ENCODE peak calls at places on chromosome 16, in eight cellular contexts. One of them, this sample, is unnamed.

GRCh38 chr16:85659805-85660511 is 28.8 kb downstream of the GINS2 start:
- DNase-seq in A673: peak
- DNase-seq in Peyer's patch: peak
- DNase-seq in H1: peak
- DNase-seq in stomach: peak
- DNase-seq in tibial artery: peak
- DNase-seq in lung: no peak
- DNase-seq in psoas muscle: peak
- DNase-seq in this sample: peak

GRCh38 chr16:24536671-24537070 is 2.7 kb upstream of the RBBP6 start:
- DNase-seq in A673: no peak
- DNase-seq in Peyer's patch: no peak
- DNase-seq in H1: no peak
- DNase-seq in stomach: no peak
- DNase-seq in tibial artery: no peak
- DNase-seq in lung: no peak
- DNase-seq in psoas muscle: no peak
- DNase-seq in this sample: no peak

GRCh38 chr16:2828876-2829430 is 1.1 kb upstream of the ZG16B start:
- DNase-seq in A673: no peak
- DNase-seq in Peyer's patch: peak
- DNase-seq in H1: no peak
- DNase-seq in stomach: no peak
- DNase-seq in tibial artery: no peak
- DNase-seq in lung: no peak
- DNase-seq in psoas muscle: no peak
- DNase-seq in this sample: no peak

GRCh38 chr16:48963306-48963705 is 318.3 kb downstream of the CBLN1 start:
- DNase-seq in A673: no peak
- DNase-seq in Peyer's patch: no peak
- DNase-seq in H1: no peak
- DNase-seq in stomach: no peak
- DNase-seq in tibial artery: no peak
- DNase-seq in lung: no peak
- DNase-seq in psoas muscle: no peak
- DNase-seq in this sample: peak

GRCh38 chr16:29877266-29877961 is 14.4 kb upstream of the CDIPT start:
- DNase-seq in A673: peak
- DNase-seq in Peyer's patch: no peak
- DNase-seq in H1: peak
- DNase-seq in stomach: no peak
- DNase-seq in tibial artery: no peak
- DNase-seq in lung: peak
- DNase-seq in psoas muscle: no peak
- DNase-seq in this sample: no peak

GRCh38 chr16:87556941-87557459 is 45.3 kb upstream of the JPH3 start:
- DNase-seq in A673: no peak
- DNase-seq in Peyer's patch: no peak
- DNase-seq in H1: no peak
- DNase-seq in stomach: no peak
- DNase-seq in tibial artery: peak
- DNase-seq in lung: peak
- DNase-seq in psoas muscle: peak
- DNase-seq in this sample: no peak

GRCh38 chr16:87311387-87311786 is 5.8 kb downstream of the C16orf95 start:
- DNase-seq in A673: no peak
- DNase-seq in Peyer's patch: no peak
- DNase-seq in H1: no peak
- DNase-seq in stomach: no peak
- DNase-seq in tibial artery: no peak
- DNase-seq in lung: no peak
- DNase-seq in psoas muscle: no peak
- DNase-seq in this sample: no peak

GRCh38 chr16:12675852-12676251 is 127.8 kb downstream of the CPPED1 start:
- DNase-seq in A673: no peak
- DNase-seq in Peyer's patch: no peak
- DNase-seq in H1: no peak
- DNase-seq in stomach: no peak
- DNase-seq in tibial artery: no peak
- DNase-seq in lung: no peak
- DNase-seq in psoas muscle: no peak
- DNase-seq in this sample: peak

GRCh38 chr16:12539185-12539929 is 264.3 kb downstream of the CPPED1 start:
- DNase-seq in A673: peak
- DNase-seq in Peyer's patch: no peak
- DNase-seq in H1: no peak
- DNase-seq in stomach: no peak
- DNase-seq in tibial artery: no peak
- DNase-seq in lung: no peak
- DNase-seq in psoas muscle: no peak
- DNase-seq in this sample: peak

GRCh38 chr16:11896776-11897175 is 19.0 kb downstream of the GSPT1 start:
- DNase-seq in A673: peak
- DNase-seq in Peyer's patch: no peak
- DNase-seq in H1: no peak
- DNase-seq in stomach: no peak
- DNase-seq in tibial artery: no peak
- DNase-seq in lung: no peak
- DNase-seq in psoas muscle: no peak
- DNase-seq in this sample: peak

GRCh38 chr16:56399047-56399446 is 26.3 kb downstream of the AMFR start:
- DNase-seq in A673: no peak
- DNase-seq in Peyer's patch: no peak
- DNase-seq in H1: no peak
- DNase-seq in stomach: no peak
- DNase-seq in tibial artery: no peak
- DNase-seq in lung: no peak
- DNase-seq in psoas muscle: no peak
- DNase-seq in this sample: no peak

GRCh38 chr16:1770328-1771071 is 843 bp downstream of the NME3 start:
- DNase-seq in A673: peak
- DNase-seq in Peyer's patch: peak
- DNase-seq in H1: peak
- DNase-seq in stomach: peak
- DNase-seq in tibial artery: peak
- DNase-seq in lung: peak
- DNase-seq in psoas muscle: peak
- DNase-seq in this sample: peak

GRCh38 chr16:24975428-24975889 is 39.7 kb downstream of the ARHGAP17 start:
- DNase-seq in A673: peak
- DNase-seq in Peyer's patch: no peak
- DNase-seq in H1: no peak
- DNase-seq in stomach: no peak
- DNase-seq in tibial artery: no peak
- DNase-seq in lung: no peak
- DNase-seq in psoas muscle: no peak
- DNase-seq in this sample: no peak

GRCh38 chr16:79721186-79721745 is 120.7 kb upstream of the MAF start:
- DNase-seq in A673: no peak
- DNase-seq in Peyer's patch: no peak
- DNase-seq in H1: no peak
- DNase-seq in stomach: no peak
- DNase-seq in tibial artery: no peak
- DNase-seq in lung: no peak
- DNase-seq in psoas muscle: no peak
- DNase-seq in this sample: no peak

GRCh38 chr16:88063201-88063773 is 112.1 kb downstream of the BANP start:
- DNase-seq in A673: no peak
- DNase-seq in Peyer's patch: no peak
- DNase-seq in H1: no peak
- DNase-seq in stomach: no peak
- DNase-seq in tibial artery: no peak
- DNase-seq in lung: no peak
- DNase-seq in psoas muscle: peak
- DNase-seq in this sample: peak

GRCh38 chr16:50303605-50304466 is 37.5 kb downstream of the ADCY7 start:
- DNase-seq in A673: no peak
- DNase-seq in Peyer's patch: peak
- DNase-seq in H1: peak
- DNase-seq in stomach: no peak
- DNase-seq in tibial artery: peak
- DNase-seq in lung: peak
- DNase-seq in psoas muscle: no peak
- DNase-seq in this sample: peak

GRCh38 chr16:3690470-3690918 is 26.8 kb downstream of the TRAP1 start:
- DNase-seq in A673: peak
- DNase-seq in Peyer's patch: peak
- DNase-seq in H1: peak
- DNase-seq in stomach: peak
- DNase-seq in tibial artery: peak
- DNase-seq in lung: peak
- DNase-seq in psoas muscle: peak
- DNase-seq in this sample: peak

GRCh38 chr16:66133641-66134402 is 232.7 kb upstream of the CDH5 start:
- DNase-seq in A673: peak
- DNase-seq in Peyer's patch: no peak
- DNase-seq in H1: no peak
- DNase-seq in stomach: no peak
- DNase-seq in tibial artery: no peak
- DNase-seq in lung: no peak
- DNase-seq in psoas muscle: no peak
- DNase-seq in this sample: peak

GRCh38 chr16:56102159-56102798 is 89.0 kb upstream of the GNAO1 start:
- DNase-seq in A673: peak
- DNase-seq in Peyer's patch: no peak
- DNase-seq in H1: no peak
- DNase-seq in stomach: no peak
- DNase-seq in tibial artery: no peak
- DNase-seq in lung: no peak
- DNase-seq in psoas muscle: peak
- DNase-seq in this sample: no peak

GRCh38 chr16:89168381-89169189 is 3.0 kb upstream of the CDH15 start:
- DNase-seq in A673: no peak
- DNase-seq in Peyer's patch: no peak
- DNase-seq in H1: no peak
- DNase-seq in stomach: no peak
- DNase-seq in tibial artery: no peak
- DNase-seq in lung: no peak
- DNase-seq in psoas muscle: no peak
- DNase-seq in this sample: no peak
- TF ChIP-seq CTCF in A673: peak
- TF ChIP-seq CTCF in Peyer's patch: no peak
- TF ChIP-seq CTCF in H1: no peak
- TF ChIP-seq CTCF in stomach: no peak
- TF ChIP-seq CTCF in tibial artery: no peak
- TF ChIP-seq CTCF in lung: no peak
- TF ChIP-seq CTCF in psoas muscle: no peak
- TF ChIP-seq CTCF in this sample: no peak

GRCh38 chr16:10601444-10602401 is 21.3 kb upstream of the EMP2 start:
- DNase-seq in A673: no peak
- DNase-seq in Peyer's patch: peak
- DNase-seq in H1: no peak
- DNase-seq in stomach: no peak
- DNase-seq in tibial artery: no peak
- DNase-seq in lung: peak
- DNase-seq in psoas muscle: no peak
- DNase-seq in this sample: no peak
- H3K27ac ChIP-seq in A673: no peak
- H3K27ac ChIP-seq in Peyer's patch: peak
- H3K27ac ChIP-seq in H1: no peak
- H3K27ac ChIP-seq in stomach: peak
- H3K27ac ChIP-seq in tibial artery: no peak
- H3K27ac ChIP-seq in lung: peak
- H3K27ac ChIP-seq in psoas muscle: no peak
- H3K27ac ChIP-seq in this sample: no peak

GRCh38 chr16:57756424-57757325 is 21.1 kb downstream of the KATNB1 start:
- DNase-seq in A673: no peak
- DNase-seq in Peyer's patch: no peak
- DNase-seq in H1: peak
- DNase-seq in stomach: no peak
- DNase-seq in tibial artery: no peak
- DNase-seq in lung: no peak
- DNase-seq in psoas muscle: peak
- DNase-seq in this sample: no peak
- TF ChIP-seq CTCF in A673: no peak
- TF ChIP-seq CTCF in Peyer's patch: no peak
- TF ChIP-seq CTCF in H1: no peak
- TF ChIP-seq CTCF in stomach: no peak
- TF ChIP-seq CTCF in tibial artery: no peak
- TF ChIP-seq CTCF in lung: no peak
- TF ChIP-seq CTCF in psoas muscle: no peak
- TF ChIP-seq CTCF in this sample: no peak

DNA sequence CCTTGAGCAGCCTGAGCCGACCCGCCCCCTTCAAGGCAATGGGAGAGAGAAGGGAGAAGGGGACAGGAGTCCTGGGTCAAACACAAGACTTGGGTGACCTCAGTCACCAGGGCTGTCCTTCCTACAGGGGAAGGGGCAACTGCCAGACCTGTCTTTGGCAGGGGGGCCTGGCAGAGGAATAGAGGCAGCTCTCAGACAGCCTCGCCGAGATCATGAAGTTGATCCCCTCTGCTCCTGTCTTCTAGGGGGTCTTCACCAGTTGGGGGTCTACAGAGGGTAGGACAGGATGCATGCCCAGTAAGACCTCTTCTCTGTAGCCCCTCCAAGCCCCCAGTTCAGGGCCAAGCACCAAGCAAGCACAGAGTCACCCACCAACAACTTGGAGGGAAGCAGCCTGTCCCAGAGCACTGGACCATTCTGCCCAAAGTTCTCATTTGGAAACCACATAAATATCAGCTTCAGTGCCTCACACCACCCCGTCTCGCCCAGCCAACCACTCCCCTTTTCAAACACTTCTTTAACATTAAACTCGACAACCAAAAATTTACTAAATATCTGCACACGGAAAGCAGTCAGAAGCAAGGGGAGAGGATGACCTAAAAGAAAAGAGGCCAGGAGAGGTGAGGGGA is 7.8 kb downstream of the DOK4 start:
- DNase-seq in A673: no peak
- DNase-seq in Peyer's patch: no peak
- DNase-seq in H1: no peak
- DNase-seq in stomach: no peak
- DNase-seq in tibial artery: no peak
- DNase-seq in lung: no peak
- DNase-seq in psoas muscle: no peak
- DNase-seq in this sample: no peak
- H3K27ac ChIP-seq in A673: no peak
- H3K27ac ChIP-seq in Peyer's patch: no peak
- H3K27ac ChIP-seq in H1: no peak
- H3K27ac ChIP-seq in stomach: peak
- H3K27ac ChIP-seq in tibial artery: peak
- H3K27ac ChIP-seq in lung: peak
- H3K27ac ChIP-seq in psoas muscle: no peak
- H3K27ac ChIP-seq in this sample: no peak

GRCh38 chr16:53506254-53506653 is 3.2 kb upstream of the AKTIP start:
- DNase-seq in A673: no peak
- DNase-seq in Peyer's patch: no peak
- DNase-seq in H1: no peak
- DNase-seq in stomach: no peak
- DNase-seq in tibial artery: no peak
- DNase-seq in lung: no peak
- DNase-seq in psoas muscle: no peak
- DNase-seq in this sample: no peak
- TF ChIP-seq CTCF in A673: no peak
- TF ChIP-seq CTCF in Peyer's patch: no peak
- TF ChIP-seq CTCF in H1: no peak
- TF ChIP-seq CTCF in stomach: no peak
- TF ChIP-seq CTCF in tibial artery: no peak
- TF ChIP-seq CTCF in lung: no peak
- TF ChIP-seq CTCF in psoas muscle: no peak
- TF ChIP-seq CTCF in this sample: no peak